ENCODE peak calls at places on chromosome X, in seven cellular contexts. E is esophagus squamous epithelium, C is lung, I is astrocyte, O is fibroblast of mammary gland, Z is keratinocyte, V is activated B cell treated with CpG ODN at 0.5 μM for 24 hours. Y is an unnamed sample.

GRCh38 chrX:34223574-34223973 is 91.5 kb upstream of the FAM47A start:
- DNase-seq in V (no peak), I (no peak), Z (no peak), O (no peak), C (no peak), E (no peak), Y (no peak)

GRCh38 chrX:75544760-75545159 is 21.9 kb upstream of the ZDHHC15 start:
- DNase-seq in O (no peak), Z (no peak), E (no peak), I (no peak), C (no peak), V (no peak), Y (no peak)

GRCh38 chrX:76148011-76148665 is 24.7 kb upstream of the PBDC1 start:
- DNase-seq in V (no peak), Z (no peak), E (no peak), I (peak), O (peak), C (no peak), Y (no peak)

GRCh38 chrX:53452812-53453211 is 18.6 kb upstream of the HSD17B10 start:
- DNase-seq in V (no peak), C (no peak), Z (no peak), I (no peak), E (no peak), O (no peak), Y (no peak)

GRCh38 chrX:151505796-151506195 is 57.7 kb upstream of the PASD1 start:
- DNase-seq in O (peak), I (no peak), V (no peak), Z (no peak), E (no peak), C (no peak), Y (no peak)

GRCh38 chrX:74546984-74547383 is 67.4 kb downstream of the RLIM start:
- DNase-seq in O (no peak), V (no peak), I (no peak), C (no peak), Z (no peak), E (no peak), Y (no peak)

GRCh38 chrX:48938721-48939416 is 18.5 kb downstream of the OTUD5 start:
- DNase-seq in O (no peak), E (no peak), Z (no peak), V (peak), I (no peak), C (no peak), Y (no peak)

GRCh38 chrX:131747173-131747572 is 203.3 kb downstream of the OR13H1 start:
- DNase-seq in C (peak), V (no peak), I (peak), E (no peak), O (peak), Z (no peak), Y (no peak)

GRCh38 chrX:93454509-93454908 is 218.9 kb downstream of the NAP1L3 start:
- DNase-seq in V (no peak), E (no peak), Z (no peak), C (no peak), O (no peak), I (no peak), Y (no peak)

GRCh38 chrX:24149346-24150050 is at the start of gene ZFX:
- DNase-seq in C (peak), E (peak), Z (no peak), I (peak), V (peak), O (peak), Y (peak)

GRCh38 chrX:1106478-1107210 is 105.8 kb downstream of the CRLF2 start:
- DNase-seq in I (no peak), V (no peak), O (no peak), C (no peak), E (no peak), Z (no peak), Y (no peak)

GRCh38 chrX:147602297-147602696 is 309.4 kb upstream of the FMR1 start:
- DNase-seq in I (no peak), V (no peak), Z (no peak), O (no peak), E (no peak), C (no peak), Y (no peak)
- TF ChIP-seq CTCF in I (no peak), V (no peak), Z (no peak), O (no peak), E (no peak), C (no peak), Y (no peak)

GRCh38 chrX:38189431-38190128 is 31.1 kb downstream of the SRPX start:
- DNase-seq in O (no peak), E (no peak), I (no peak), Z (no peak), C (peak), V (no peak), Y (no peak)

GRCh38 chrX:38192007-38192625 is 28.6 kb downstream of the SRPX start:
- DNase-seq in O (peak), E (no peak), C (no peak), I (no peak), Z (no peak), V (no peak), Y (no peak)
- TF ChIP-seq CTCF in O (peak), E (peak), C (no peak), I (peak), Z (peak), V (no peak), Y (no peak)

GRCh38 chrX:115268421-115268820 is 21.1 kb upstream of the LUZP4 start:
- DNase-seq in O (peak), Z (no peak), E (no peak), V (no peak), I (no peak), C (no peak), Y (no peak)
- TF ChIP-seq CTCF in O (peak), Z (no peak), E (no peak), V (no peak), I (peak), C (no peak), Y (no peak)

DNA sequence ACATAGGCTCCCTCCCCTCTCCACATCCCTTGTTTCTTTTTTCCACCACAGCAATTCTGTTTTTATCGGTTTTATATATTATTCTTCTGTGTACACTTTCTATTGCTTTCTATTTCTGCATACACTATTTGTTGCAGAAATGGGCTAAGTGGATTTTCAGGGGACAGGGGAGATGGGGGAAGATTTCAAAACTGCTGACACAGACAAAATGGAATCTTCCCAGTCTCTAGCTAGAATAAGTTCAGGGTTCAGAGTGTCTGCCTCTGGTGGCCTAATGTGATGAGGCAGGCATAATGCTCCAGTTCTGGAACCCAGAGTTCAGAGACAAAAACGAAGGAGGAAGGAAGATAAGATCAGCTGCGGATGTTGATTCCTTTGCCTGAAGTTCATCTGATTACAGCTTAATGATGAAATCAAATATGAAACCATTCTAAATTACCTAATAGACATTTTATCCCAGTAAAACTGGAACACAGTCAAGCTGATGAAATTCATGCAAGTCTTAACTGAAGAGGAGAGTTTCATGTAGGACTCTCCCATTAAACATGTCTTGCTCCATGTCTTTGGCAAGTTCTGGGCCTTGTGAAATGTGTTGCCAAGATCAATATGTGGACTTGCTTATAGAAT is 447.1 kb downstream of the AFF2 start:
- DNase-seq in E (no peak), C (no peak), I (no peak), V (no peak), O (peak), Z (no peak), Y (no peak)
- TF ChIP-seq CTCF in E (no peak), C (no peak), I (no peak), V (no peak), O (no peak), Z (no peak), Y (no peak)